ENCODE peak calls at places on chromosomes 4 and X, in eight cellular contexts. M is T-helper 1 cell; R is mucosa of descending colon; U is T-cell; D is activated CD4-positive, CD25-positive, alpha-beta regulatory T cell treated with anti-CD3 and anti-CD28 coated beads, Interleukin-2, amount 50 U/mL, for 72 hours; E is mesothelial cell of epicardium; Y is MG63; Q is fibroblast of mammary gland. O is an unnamed sample.

GRCh38 chr4:163139048-163139447 is 27.6 kb downstream of the NAF1 start:
- DNase-seq in Y (no peak), U (no peak), M (no peak), D (no peak), E (no peak), Q (no peak), R (no peak), O (no peak)

GRCh38 chr4:156946508-156947197 is 24.9 kb downstream of the PDGFC start:
- DNase-seq in M (no peak), E (no peak), Y (peak), D (no peak), U (no peak), Q (peak), R (no peak), O (no peak)

GRCh38 chrX:8879750-8880149 is 78.6 kb upstream of the FAM9A start:
- DNase-seq in Y (no peak), E (no peak), M (peak), D (peak), Q (peak), U (no peak), R (no peak), O (peak)

GRCh38 chr4:184000457-184001395 is 95.6 kb downstream of the STOX2 start:
- DNase-seq in Y (no peak), D (no peak), M (no peak), U (no peak), Q (no peak), E (no peak), R (no peak), O (no peak)

GRCh38 chr4:125728568-125728967 is 413.8 kb downstream of the FAT4 start:
- DNase-seq in Q (peak), R (no peak), E (no peak), D (no peak), M (no peak), U (no peak), Y (peak), O (no peak)

GRCh38 chr4:136810626-136811025 is 721.7 kb downstream of the PCDH18 start:
- DNase-seq in D (no peak), U (no peak), M (no peak), Q (no peak), R (no peak), E (no peak), Y (peak), O (no peak)

GRCh38 chr4:155271557-155271956 is 63.1 kb downstream of the NPY2R start:
- DNase-seq in M (no peak), D (no peak), R (no peak), E (no peak), U (no peak), Q (peak), Y (no peak), O (no peak)

GRCh38 chr4:99210789-99211188 is 8.3 kb downstream of the ADH6 start:
- DNase-seq in M (no peak), R (no peak), Y (no peak), D (no peak), U (no peak), E (no peak), Q (no peak), O (no peak)